ENCODE peak calls at places on chromosomes 6 and 20, in eight cellular contexts. F is neural progenitor cell, O is OCI-LY7, Q is GM23248, P is MM.1S, T is SK-N-SH, S is PC-3, L is HCT116. J is an unnamed sample.
A peak's percentile ranks its signal among the peaks of the same experiment; 100 is the strongest.

GRCh38 chr6:154319231-154319858 is 37.3 kb downstream of the IPCEF1 start:
- DNase-seq in F (no peak), O (no peak), Q (peak; percentile 65), P (no peak), T (peak; percentile 30), S (peak; percentile 36), L (no peak), J (no peak)

GRCh38 chr6:164010446-164011071 is 596.0 kb downstream of the QKI start:
- DNase-seq in F (peak; percentile 26), O (no peak), Q (no peak), P (no peak), T (no peak), S (no peak), L (no peak), J (no peak)

GRCh38 chr6:31473780-31474725 is 23.9 kb upstream of the MICB start:
- DNase-seq in F (no peak), O (no peak), Q (peak; percentile 70), P (peak; percentile 23), T (no peak), S (peak; percentile 85), L (no peak), J (no peak)

GRCh38 chr6:39054577-39055142 is 6.1 kb downstream of the GLP1R start:
- DNase-seq in F (no peak), O (no peak), Q (no peak), P (no peak), T (no peak), S (no peak), L (no peak), J (peak; percentile 28)

GRCh38 chr6:79946773-79947190 is 571 bp downstream of the ELOVL4 start:
- DNase-seq in F (peak; percentile 60), O (no peak), Q (peak; percentile 65), P (peak; percentile 12), T (no peak), S (peak; percentile 15), L (no peak), J (peak; percentile 49)

GRCh38 chr6:138659998-138660397 is 113.6 kb upstream of the CCDC28A start:
- DNase-seq in F (no peak), O (no peak), Q (no peak), P (no peak), T (no peak), S (no peak), L (no peak), J (no peak)

GRCh38 chr6:11096109-11096508 is 2.5 kb downstream of the SMIM13 start:
- DNase-seq in F (peak; percentile 61), O (peak; percentile 55), Q (peak; percentile 41), P (no peak), T (peak; percentile 27), S (peak; percentile 32), L (peak; percentile 54), J (peak; percentile 65)

GRCh38 chr20:44707259-44707580 is 7.9 kb upstream of the CCN5 start:
- DNase-seq in F (no peak), O (no peak), Q (no peak), P (no peak), T (no peak), S (no peak), L (no peak), J (no peak)

GRCh38 chr20:41599699-41600104 is 18.5 kb downstream of the CHD6 start:
- DNase-seq in F (no peak), O (peak; percentile 31), Q (no peak), P (no peak), T (no peak), S (no peak), L (no peak), J (no peak)

GRCh38 chr6:62367601-62368000 is 81.6 kb upstream of the KHDRBS2 start:
- DNase-seq in F (no peak), O (no peak), Q (no peak), P (peak; percentile 67), T (no peak), S (no peak), L (no peak), J (no peak)

GRCh38 chr6:22880686-22881433 is 311.5 kb downstream of the HDGFL1 start:
- DNase-seq in F (no peak), O (no peak), Q (peak; percentile 92), P (no peak), T (peak; percentile 11), S (peak; percentile 93), L (no peak), J (no peak)

GRCh38 chr6:137914530-137915193 is 47.6 kb downstream of the TNFAIP3 start:
- DNase-seq in F (no peak), O (no peak), Q (no peak), P (no peak), T (no peak), S (no peak), L (no peak), J (no peak)

GRCh38 chr6:143279385-143279784 is 171.1 kb downstream of the ADAT2 start:
- DNase-seq in F (peak; percentile 25), O (peak; percentile 3), Q (peak; percentile 62), P (no peak), T (peak; percentile 27), S (peak; percentile 25), L (peak; percentile 13), J (peak; percentile 64)

GRCh38 chr6:4644962-4645361 is 131.2 kb upstream of the CDYL start:
- DNase-seq in F (no peak), O (no peak), Q (no peak), P (no peak), T (no peak), S (no peak), L (no peak), J (no peak)

GRCh38 chr20:35287509-35288324 is 3.1 kb upstream of the EIF6 start:
- DNase-seq in F (no peak), O (no peak), Q (no peak), P (no peak), T (no peak), S (no peak), L (no peak), J (no peak)

GRCh38 chr6:54654376-54654775 is 192.2 kb upstream of the FAM83B start:
- DNase-seq in F (no peak), O (no peak), Q (no peak), P (no peak), T (no peak), S (peak; percentile 26), L (no peak), J (no peak)
- TF ChIP-seq EZH2phosphoT487 in F (no peak), O (no peak), Q (no peak), P (no peak), T (no peak), S (no peak), L (no peak), J (no peak)

GRCh38 chr20:50534567-50534966 is 24.4 kb downstream of the PTPN1 start:
- DNase-seq in F (no peak), O (no peak), Q (peak; percentile 86), P (no peak), T (no peak), S (no peak), L (no peak), J (no peak)
- TF ChIP-seq EZH2phosphoT487 in F (no peak), O (no peak), Q (no peak), P (no peak), T (no peak), S (no peak), L (no peak), J (no peak)

DNA sequence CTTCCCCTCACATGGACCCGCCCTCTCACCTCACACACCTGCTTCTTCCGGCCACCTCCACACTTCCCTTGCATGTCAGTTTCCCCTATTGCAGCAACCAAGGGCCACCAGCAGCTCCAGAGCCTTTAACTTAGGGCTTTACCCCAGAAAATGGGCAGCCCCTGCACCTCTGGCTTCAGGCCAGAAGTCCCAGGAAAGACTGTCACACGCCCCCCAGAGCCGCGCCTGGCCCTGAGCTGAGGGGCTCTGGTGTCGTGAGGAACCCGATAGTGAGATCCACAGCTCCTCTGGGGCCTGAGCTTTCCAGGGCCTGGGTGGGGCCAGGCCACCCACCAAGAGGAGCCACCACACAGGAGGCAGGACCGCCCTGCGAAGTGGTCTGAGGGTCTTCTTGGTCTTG is 182.4 kb downstream of the DLL1 start:
- DNase-seq in F (no peak), O (no peak), Q (no peak), P (no peak), T (peak; percentile 13), S (no peak), L (no peak), J (no peak)
- TF ChIP-seq EZH2phosphoT487 in F (no peak), O (no peak), Q (no peak), P (no peak), T (no peak), S (no peak), L (no peak), J (no peak)

DNA sequence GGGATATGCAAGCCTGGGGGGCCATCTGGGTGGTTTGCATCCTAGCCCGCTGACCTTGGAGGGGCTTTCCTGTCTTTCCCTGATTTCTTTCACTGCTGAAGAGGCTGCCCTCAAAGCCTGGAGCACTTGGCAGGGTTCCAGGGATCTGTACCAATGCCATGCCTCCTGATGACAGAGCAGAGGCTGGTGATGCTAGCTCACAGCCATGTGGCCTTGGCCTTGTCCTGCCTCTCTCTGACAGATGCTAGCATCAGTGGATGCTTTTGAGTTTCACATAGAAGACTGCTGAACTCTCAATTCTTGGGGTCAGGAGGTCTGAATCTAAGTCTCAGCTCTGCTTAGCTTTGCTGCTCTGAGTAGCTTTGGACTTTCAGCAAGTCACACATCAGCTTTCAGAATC is 21.9 kb upstream of the RREB1 start:
- DNase-seq in F (no peak), O (no peak), Q (peak; percentile 67), P (peak; percentile 71), T (peak; percentile 65), S (peak; percentile 16), L (no peak), J (no peak)
- TF ChIP-seq EZH2phosphoT487 in F (no peak), O (no peak), Q (no peak), P (no peak), T (no peak), S (no peak), L (no peak), J (no peak)

GRCh38 chr6:162684961-162685360 is 42.6 kb downstream of the PRKN start:
- DNase-seq in F (no peak), O (no peak), Q (no peak), P (no peak), T (no peak), S (no peak), L (no peak), J (no peak)

DNA sequence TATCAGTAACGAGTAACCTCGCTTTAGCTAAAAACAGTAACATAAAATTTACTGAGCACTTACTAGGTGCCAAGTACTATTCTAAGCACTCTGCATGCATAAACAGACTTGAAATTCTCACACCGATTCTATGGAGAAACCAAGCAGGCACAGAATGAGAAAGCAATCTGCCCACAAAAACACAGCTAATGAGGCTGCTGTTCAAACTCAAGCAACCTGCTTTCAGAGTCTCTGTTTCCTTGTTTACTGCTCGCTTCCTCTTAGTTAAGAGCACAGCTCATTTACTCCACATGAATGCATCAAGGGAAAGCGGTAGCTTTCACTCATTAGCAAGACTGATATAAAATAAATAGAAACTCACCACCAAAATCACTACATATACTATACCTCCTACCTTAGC is 37.4 kb downstream of the PRKN start:
- DNase-seq in F (no peak), O (no peak), Q (no peak), P (no peak), T (no peak), S (no peak), L (no peak), J (no peak)
- TF ChIP-seq EZH2phosphoT487 in F (no peak), O (no peak), Q (no peak), P (no peak), T (no peak), S (no peak), L (no peak), J (no peak)